ENCODE peak calls at places on chromosomes 2 and 18, in eight cellular contexts. W is GM12865, Z is chondrocyte, O is astrocyte of the spinal cord, U is H9, T is BE2C, C is tibial artery, L is K562. K is an unnamed sample.

GRCh38 chr2:85974395-85974794 is 85.6 kb upstream of the ST3GAL5 start:
- DNase-seq in C (no peak), T (no peak), O (no peak), Z (no peak), L (no peak), W (no peak), U (no peak), K (no peak)

GRCh38 chr18:28723506-28723905 is 546.6 kb upstream of the CDH2 start:
- DNase-seq in T (no peak), Z (no peak), W (peak), U (no peak), L (no peak), O (no peak), C (no peak), K (no peak)

GRCh38 chr2:176099737-176100546 is at the start of gene HOXD12:
- DNase-seq in W (no peak), U (peak), C (no peak), L (no peak), O (no peak), Z (peak), T (no peak), K (no peak)

GRCh38 chr2:51918113-51918512 is 886.2 kb upstream of the NRXN1 start:
- DNase-seq in L (no peak), U (no peak), O (no peak), C (no peak), W (no peak), Z (no peak), T (no peak), K (no peak)

GRCh38 chr2:132252191-132252893 is 90.6 kb upstream of the ANKRD30BL start:
- DNase-seq in C (no peak), U (no peak), T (no peak), W (no peak), O (no peak), Z (peak), L (no peak), K (no peak)

GRCh38 chr2:215503381-215503780 is 67.5 kb upstream of the FN1 start:
- DNase-seq in C (no peak), Z (no peak), O (no peak), W (no peak), U (no peak), T (no peak), L (no peak), K (no peak)

GRCh38 chr2:203763425-203764272 is 57.2 kb downstream of the CD28 start:
- DNase-seq in T (no peak), Z (no peak), L (no peak), C (no peak), U (no peak), O (no peak), W (peak), K (no peak)

GRCh38 chr2:215435809-215436704 is at the start of gene FN1:
- DNase-seq in C (peak), Z (peak), L (peak), T (peak), U (peak), O (peak), W (peak), K (peak)

GRCh38 chr2:231601356-231602229 is 8.9 kb downstream of the TEX44 start:
- DNase-seq in U (peak), Z (no peak), C (peak), T (peak), L (peak), W (peak), O (peak), K (peak)

GRCh38 chr2:161412346-161412745 is 3.8 kb upstream of the TBR1 start:
- DNase-seq in L (no peak), T (no peak), O (peak), W (no peak), U (no peak), Z (no peak), C (no peak), K (no peak)

GRCh38 chr2:933734-934295 is 16.8 kb upstream of the SNTG2 start:
- DNase-seq in W (no peak), C (no peak), T (no peak), U (no peak), Z (no peak), L (no peak), O (no peak), K (no peak)

GRCh38 chr2:63053889-63054725 is 3.5 kb downstream of the OTX1 start:
- DNase-seq in W (peak), L (no peak), Z (no peak), O (no peak), T (no peak), C (no peak), U (peak), K (peak)

GRCh38 chr18:35983818-35984217 is 11.3 kb downstream of the RMP24 start:
- DNase-seq in U (no peak), O (peak), C (no peak), T (no peak), W (no peak), L (no peak), Z (no peak), K (no peak)

GRCh38 chr2:24855703-24856102 is 62.5 kb downstream of the CENPO start:
- DNase-seq in L (no peak), U (no peak), Z (no peak), T (peak), O (peak), W (no peak), C (peak), K (peak)

GRCh38 chr2:187654535-187654934 is 100.3 kb upstream of the TFPI start:
- DNase-seq in T (peak), L (no peak), Z (no peak), O (no peak), W (peak), C (no peak), U (peak), K (peak)

GRCh38 chr18:76805221-76805620 is 17.1 kb upstream of the ZNF236 start:
- DNase-seq in T (no peak), Z (no peak), O (peak), L (no peak), C (no peak), W (no peak), U (no peak), K (no peak)

GRCh38 chr2:138059967-138060635 is 95.8 kb downstream of the HNMT start:
- DNase-seq in W (no peak), L (peak), C (peak), U (no peak), Z (no peak), T (peak), O (peak), K (no peak)

GRCh38 chr2:75482398-75482797 is 78.3 kb downstream of the EVA1A start:
- DNase-seq in U (no peak), L (no peak), O (no peak), Z (no peak), C (no peak), W (no peak), T (no peak), K (no peak)

GRCh38 chr18:77984178-77984577 is 734.5 kb downstream of the GALR1 start:
- DNase-seq in C (no peak), O (no peak), W (no peak), L (no peak), Z (no peak), U (no peak), T (no peak), K (no peak)

GRCh38 chr2:222703091-222703490 is 31.6 kb downstream of the MOGAT1 start:
- DNase-seq in Z (no peak), O (no peak), W (no peak), T (no peak), C (no peak), L (no peak), U (no peak), K (no peak)

GRCh38 chr2:71216501-71216900 is 10.4 kb downstream of the PAIP2B start:
- DNase-seq in Z (no peak), L (no peak), T (no peak), O (no peak), U (no peak), C (no peak), W (no peak), K (no peak)

GRCh38 chr2:118044103-118044716 is 30.3 kb upstream of the CCDC93 start:
- DNase-seq in T (no peak), O (no peak), C (no peak), Z (no peak), W (no peak), L (no peak), U (no peak), K (no peak)

GRCh38 chr18:53489266-53489665 is 735.2 kb downstream of the MBD2 start:
- DNase-seq in T (no peak), L (no peak), Z (no peak), U (no peak), W (no peak), C (no peak), O (peak), K (no peak)

GRCh38 chr2:136255648-136256461 is 137.9 kb upstream of the CXCR4 start:
- DNase-seq in W (peak), C (no peak), O (no peak), L (no peak), U (no peak), T (no peak), Z (no peak), K (no peak)
- TF ChIP-seq CTCF in W (no peak), C (no peak), O (no peak), L (no peak), U (peak), T (peak), Z (no peak), K (no peak)

DNA sequence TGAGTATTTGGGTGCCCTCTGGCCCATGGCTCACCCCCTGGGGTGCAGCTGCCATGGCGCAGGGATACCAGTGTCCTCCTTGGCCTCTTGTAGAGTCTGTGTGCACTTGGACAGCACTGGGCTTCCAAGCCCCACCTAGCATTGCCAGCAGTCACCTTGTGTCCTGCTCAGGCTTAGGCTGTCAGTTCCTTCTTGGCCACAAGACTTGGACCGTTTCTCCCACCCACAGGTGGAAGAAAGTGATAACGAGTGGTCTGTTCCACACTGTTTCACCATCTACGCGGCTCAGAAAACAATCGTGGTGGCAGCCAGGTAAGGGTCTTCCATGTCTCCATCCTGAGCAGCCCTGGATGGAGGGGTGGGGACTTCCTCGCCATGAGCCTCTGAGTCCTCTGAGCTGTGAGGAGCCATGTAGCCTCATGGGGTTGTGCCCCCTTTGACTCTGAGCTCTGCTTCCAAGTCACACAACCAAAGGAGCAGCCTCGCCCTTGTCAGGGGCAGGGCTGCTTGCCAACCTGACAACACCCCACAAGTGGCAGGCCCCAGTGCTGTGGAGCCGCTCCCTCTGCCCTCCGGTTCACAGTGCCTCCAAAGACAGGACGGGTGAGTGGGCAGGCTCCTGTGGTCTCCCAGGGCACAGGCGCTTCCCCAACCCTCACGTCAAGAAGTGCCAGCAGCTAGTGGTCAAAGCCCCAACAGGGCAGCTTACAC is 18.5 kb downstream of the STK25 start:
- DNase-seq in L (peak), T (no peak), W (no peak), Z (no peak), U (no peak), O (no peak), C (no peak), K (no peak)
- TF ChIP-seq CTCF in L (no peak), T (no peak), W (no peak), Z (no peak), U (no peak), O (no peak), C (no peak), K (no peak)

GRCh38 chr2:46776687-46777327 is 138.8 kb downstream of the MCFD2 start:
- DNase-seq in O (peak), U (peak), L (peak), T (peak), Z (no peak), W (peak), C (peak), K (peak)
- TF ChIP-seq CTCF in O (peak), U (peak), L (peak), T (peak), Z (peak), W (peak), C (peak), K (peak)

GRCh38 chr2:32278476-32278853 is 761 bp downstream of the YIPF4 start:
- DNase-seq in U (no peak), Z (no peak), C (no peak), L (no peak), O (no peak), T (no peak), W (no peak), K (no peak)
- TF ChIP-seq CTCF in U (no peak), Z (no peak), C (no peak), L (no peak), O (no peak), T (no peak), W (no peak), K (no peak)

K was measured in glutamatergic neuron.